ENCODE peak calls at places on chromosomes 5 and 9, in six cellular contexts. One of them, this sample, is unnamed.

GRCh38 chr5:12354686-12355085 is 450.4 kb upstream of the CTNND2 start:
- DNase-seq in transverse colon: no peak
- DNase-seq in CD4-positive, alpha-beta T cell: no peak
- DNase-seq in HL-60: no peak
- DNase-seq in heart left ventricle: no peak
- DNase-seq in type B pancreatic cell: no peak
- DNase-seq in this sample: no peak

GRCh38 chr5:53426878-53427277 is 53.6 kb upstream of the FST start:
- DNase-seq in heart left ventricle: no peak
- DNase-seq in CD4-positive, alpha-beta T cell: no peak
- DNase-seq in transverse colon: no peak
- DNase-seq in type B pancreatic cell: no peak
- DNase-seq in HL-60: no peak
- DNase-seq in this sample: no peak

GRCh38 chr9:135490980-135491444 is 9.5 kb upstream of the MRPS2 start:
- DNase-seq in transverse colon: no peak
- DNase-seq in heart left ventricle: no peak
- DNase-seq in HL-60: no peak
- DNase-seq in CD4-positive, alpha-beta T cell: no peak
- DNase-seq in type B pancreatic cell: no peak
- DNase-seq in this sample: no peak

GRCh38 chr9:136012651-136013050 is 51.5 kb upstream of the UBAC1 start:
- DNase-seq in type B pancreatic cell: no peak
- DNase-seq in transverse colon: peak
- DNase-seq in CD4-positive, alpha-beta T cell: no peak
- DNase-seq in heart left ventricle: no peak
- DNase-seq in HL-60: no peak
- DNase-seq in this sample: no peak

GRCh38 chr9:130128782-130129424 is 43.3 kb upstream of the NCS1 start:
- DNase-seq in type B pancreatic cell: no peak
- DNase-seq in heart left ventricle: peak
- DNase-seq in transverse colon: peak
- DNase-seq in HL-60: peak
- DNase-seq in CD4-positive, alpha-beta T cell: peak
- DNase-seq in this sample: peak

GRCh38 chr5:173973614-173973969 is 15.4 kb upstream of the C5orf47 start:
- DNase-seq in CD4-positive, alpha-beta T cell: no peak
- DNase-seq in type B pancreatic cell: no peak
- DNase-seq in heart left ventricle: no peak
- DNase-seq in transverse colon: peak
- DNase-seq in HL-60: no peak
- DNase-seq in this sample: no peak

GRCh38 chr9:80492221-80492620 is 920.5 kb downstream of the TLE4 start:
- DNase-seq in HL-60: no peak
- DNase-seq in heart left ventricle: no peak
- DNase-seq in transverse colon: no peak
- DNase-seq in CD4-positive, alpha-beta T cell: no peak
- DNase-seq in type B pancreatic cell: no peak
- DNase-seq in this sample: no peak

GRCh38 chr9:93823245-93824072 is 131.7 kb downstream of the BARX1 start:
- DNase-seq in type B pancreatic cell: no peak
- DNase-seq in heart left ventricle: no peak
- DNase-seq in HL-60: no peak
- DNase-seq in CD4-positive, alpha-beta T cell: no peak
- DNase-seq in transverse colon: no peak
- DNase-seq in this sample: no peak

GRCh38 chr9:34458967-34459355 is 356 bp downstream of the DNAI1 start:
- DNase-seq in CD4-positive, alpha-beta T cell: no peak
- DNase-seq in HL-60: no peak
- DNase-seq in transverse colon: no peak
- DNase-seq in type B pancreatic cell: no peak
- DNase-seq in heart left ventricle: peak
- DNase-seq in this sample: no peak

GRCh38 chr9:21611896-21612295 is 129.8 kb upstream of the IFNE start:
- DNase-seq in CD4-positive, alpha-beta T cell: no peak
- DNase-seq in heart left ventricle: no peak
- DNase-seq in type B pancreatic cell: no peak
- DNase-seq in transverse colon: no peak
- DNase-seq in HL-60: no peak
- DNase-seq in this sample: no peak

GRCh38 chr5:109326864-109327263 is 82.9 kb downstream of the PJA2 start:
- DNase-seq in CD4-positive, alpha-beta T cell: no peak
- DNase-seq in type B pancreatic cell: no peak
- DNase-seq in heart left ventricle: no peak
- DNase-seq in HL-60: no peak
- DNase-seq in transverse colon: no peak
- DNase-seq in this sample: no peak

GRCh38 chr9:137045294-137046093 is 483 bp downstream of the NPDC1 start:
- DNase-seq in heart left ventricle: no peak
- DNase-seq in transverse colon: no peak
- DNase-seq in type B pancreatic cell: no peak
- DNase-seq in HL-60: no peak
- DNase-seq in CD4-positive, alpha-beta T cell: no peak
- DNase-seq in this sample: no peak

GRCh38 chr5:125525356-125525755 is 778.9 kb upstream of the ZNF608 start:
- DNase-seq in transverse colon: no peak
- DNase-seq in heart left ventricle: no peak
- DNase-seq in HL-60: no peak
- DNase-seq in CD4-positive, alpha-beta T cell: no peak
- DNase-seq in type B pancreatic cell: no peak
- DNase-seq in this sample: no peak

GRCh38 chr9:97310023-97310422 is 2.6 kb downstream of the CCDC180 start:
- DNase-seq in transverse colon: no peak
- DNase-seq in heart left ventricle: no peak
- DNase-seq in HL-60: no peak
- DNase-seq in type B pancreatic cell: no peak
- DNase-seq in CD4-positive, alpha-beta T cell: no peak
- DNase-seq in this sample: no peak

GRCh38 chr9:23826120-23826629 is at the start of gene ELAVL2:
- DNase-seq in transverse colon: peak
- DNase-seq in CD4-positive, alpha-beta T cell: no peak
- DNase-seq in HL-60: no peak
- DNase-seq in type B pancreatic cell: peak
- DNase-seq in heart left ventricle: peak
- DNase-seq in this sample: no peak

GRCh38 chr9:33172256-33172678 is 5.1 kb upstream of the B4GALT1 start:
- DNase-seq in transverse colon: no peak
- DNase-seq in type B pancreatic cell: no peak
- DNase-seq in HL-60: no peak
- DNase-seq in CD4-positive, alpha-beta T cell: no peak
- DNase-seq in heart left ventricle: no peak
- DNase-seq in this sample: no peak

GRCh38 chr9:112493738-112494137 is 7.1 kb downstream of the KIAA1958 start:
- DNase-seq in HL-60: no peak
- DNase-seq in transverse colon: no peak
- DNase-seq in CD4-positive, alpha-beta T cell: no peak
- DNase-seq in type B pancreatic cell: no peak
- DNase-seq in heart left ventricle: no peak
- DNase-seq in this sample: no peak

GRCh38 chr9:109918359-109919163 is 138.6 kb downstream of the PALM2AKAP2 start:
- DNase-seq in HL-60: no peak
- DNase-seq in transverse colon: peak
- DNase-seq in CD4-positive, alpha-beta T cell: no peak
- DNase-seq in heart left ventricle: no peak
- DNase-seq in type B pancreatic cell: no peak
- DNase-seq in this sample: no peak

GRCh38 chr5:78569441-78569840 is 79.1 kb downstream of the LHFPL2 start:
- DNase-seq in CD4-positive, alpha-beta T cell: no peak
- DNase-seq in heart left ventricle: no peak
- DNase-seq in type B pancreatic cell: peak
- DNase-seq in HL-60: no peak
- DNase-seq in transverse colon: peak
- DNase-seq in this sample: no peak

GRCh38 chr5:179214678-179215077 is 130.6 kb downstream of the ADAMTS2 start:
- DNase-seq in CD4-positive, alpha-beta T cell: no peak
- DNase-seq in heart left ventricle: no peak
- DNase-seq in HL-60: no peak
- DNase-seq in transverse colon: no peak
- DNase-seq in type B pancreatic cell: no peak
- DNase-seq in this sample: no peak

GRCh38 chr9:83247732-83248131 is 184.8 kb upstream of the RASEF start:
- DNase-seq in CD4-positive, alpha-beta T cell: no peak
- DNase-seq in type B pancreatic cell: no peak
- DNase-seq in heart left ventricle: no peak
- DNase-seq in transverse colon: no peak
- DNase-seq in HL-60: no peak
- DNase-seq in this sample: no peak

GRCh38 chr9:134469041-134469875 is 143.0 kb downstream of the RXRA start:
- DNase-seq in heart left ventricle: peak
- DNase-seq in HL-60: no peak
- DNase-seq in CD4-positive, alpha-beta T cell: no peak
- DNase-seq in type B pancreatic cell: no peak
- DNase-seq in transverse colon: peak
- DNase-seq in this sample: no peak

GRCh38 chr9:8365466-8366160 is 566.0 kb upstream of the DMAC1 start:
- DNase-seq in transverse colon: no peak
- DNase-seq in type B pancreatic cell: no peak
- DNase-seq in HL-60: no peak
- DNase-seq in CD4-positive, alpha-beta T cell: no peak
- DNase-seq in heart left ventricle: no peak
- DNase-seq in this sample: no peak

GRCh38 chr9:137828527-137829259 is 48.9 kb upstream of the CACNA1B start:
- DNase-seq in transverse colon: no peak
- DNase-seq in CD4-positive, alpha-beta T cell: peak
- DNase-seq in heart left ventricle: no peak
- DNase-seq in type B pancreatic cell: no peak
- DNase-seq in HL-60: no peak
- DNase-seq in this sample: no peak

GRCh38 chr5:68260455-68260854 is 44.9 kb downstream of the PIK3R1 start:
- DNase-seq in heart left ventricle: no peak
- DNase-seq in CD4-positive, alpha-beta T cell: no peak
- DNase-seq in type B pancreatic cell: no peak
- DNase-seq in transverse colon: no peak
- DNase-seq in HL-60: no peak
- DNase-seq in this sample: no peak

GRCh38 chr9:91035825-91036208 is 234.2 kb downstream of the SYK start:
- DNase-seq in CD4-positive, alpha-beta T cell: no peak
- DNase-seq in HL-60: no peak
- DNase-seq in heart left ventricle: no peak
- DNase-seq in transverse colon: no peak
- DNase-seq in type B pancreatic cell: no peak
- DNase-seq in this sample: no peak

GRCh38 chr5:107104774-107105050 is 566.0 kb downstream of the EFNA5 start:
- DNase-seq in transverse colon: no peak
- DNase-seq in heart left ventricle: no peak
- DNase-seq in CD4-positive, alpha-beta T cell: no peak
- DNase-seq in HL-60: no peak
- DNase-seq in type B pancreatic cell: no peak
- DNase-seq in this sample: no peak

GRCh38 chr5:101611039-101611438 is 685.0 kb downstream of the SLCO4C1 start:
- DNase-seq in transverse colon: no peak
- DNase-seq in heart left ventricle: no peak
- DNase-seq in type B pancreatic cell: no peak
- DNase-seq in HL-60: no peak
- DNase-seq in CD4-positive, alpha-beta T cell: no peak
- DNase-seq in this sample: no peak

GRCh38 chr9:97638666-97639065 is 5.0 kb downstream of the NCBP1 start:
- DNase-seq in HL-60: peak
- DNase-seq in transverse colon: no peak
- DNase-seq in type B pancreatic cell: no peak
- DNase-seq in heart left ventricle: no peak
- DNase-seq in CD4-positive, alpha-beta T cell: no peak
- DNase-seq in this sample: no peak

GRCh38 chr9:133135193-133135745 is 14.2 kb upstream of the RALGDS start:
- DNase-seq in HL-60: peak
- DNase-seq in CD4-positive, alpha-beta T cell: peak
- DNase-seq in transverse colon: peak
- DNase-seq in type B pancreatic cell: no peak
- DNase-seq in heart left ventricle: peak
- DNase-seq in this sample: peak

GRCh38 chr5:168870914-168871313 is 291.7 kb upstream of the PANK3 start:
- DNase-seq in heart left ventricle: no peak
- DNase-seq in CD4-positive, alpha-beta T cell: no peak
- DNase-seq in HL-60: no peak
- DNase-seq in type B pancreatic cell: no peak
- DNase-seq in transverse colon: no peak
- DNase-seq in this sample: no peak

GRCh38 chr5:89968870-89969472 is 440.6 kb downstream of the CETN3 start:
- DNase-seq in CD4-positive, alpha-beta T cell: no peak
- DNase-seq in transverse colon: no peak
- DNase-seq in type B pancreatic cell: no peak
- DNase-seq in heart left ventricle: peak
- DNase-seq in HL-60: no peak
- DNase-seq in this sample: no peak

GRCh38 chr9:113581865-113582697 is 118.6 kb downstream of the RGS3 start:
- DNase-seq in heart left ventricle: peak
- DNase-seq in HL-60: peak
- DNase-seq in CD4-positive, alpha-beta T cell: peak
- DNase-seq in type B pancreatic cell: no peak
- DNase-seq in transverse colon: peak
- DNase-seq in this sample: peak
- TF ChIP-seq CTCF in heart left ventricle: peak
- TF ChIP-seq CTCF in HL-60: no peak
- TF ChIP-seq CTCF in CD4-positive, alpha-beta T cell: peak
- TF ChIP-seq CTCF in type B pancreatic cell: no peak
- TF ChIP-seq CTCF in transverse colon: no peak
- TF ChIP-seq CTCF in this sample: peak

GRCh38 chr9:78115073-78115472 is 83.5 kb upstream of the GNAQ start:
- DNase-seq in CD4-positive, alpha-beta T cell: no peak
- DNase-seq in transverse colon: no peak
- DNase-seq in heart left ventricle: no peak
- DNase-seq in type B pancreatic cell: no peak
- DNase-seq in HL-60: no peak
- DNase-seq in this sample: no peak
- TF ChIP-seq CTCF in CD4-positive, alpha-beta T cell: peak
- TF ChIP-seq CTCF in transverse colon: no peak
- TF ChIP-seq CTCF in heart left ventricle: no peak
- TF ChIP-seq CTCF in type B pancreatic cell: peak
- TF ChIP-seq CTCF in HL-60: no peak
- TF ChIP-seq CTCF in this sample: peak

DNA sequence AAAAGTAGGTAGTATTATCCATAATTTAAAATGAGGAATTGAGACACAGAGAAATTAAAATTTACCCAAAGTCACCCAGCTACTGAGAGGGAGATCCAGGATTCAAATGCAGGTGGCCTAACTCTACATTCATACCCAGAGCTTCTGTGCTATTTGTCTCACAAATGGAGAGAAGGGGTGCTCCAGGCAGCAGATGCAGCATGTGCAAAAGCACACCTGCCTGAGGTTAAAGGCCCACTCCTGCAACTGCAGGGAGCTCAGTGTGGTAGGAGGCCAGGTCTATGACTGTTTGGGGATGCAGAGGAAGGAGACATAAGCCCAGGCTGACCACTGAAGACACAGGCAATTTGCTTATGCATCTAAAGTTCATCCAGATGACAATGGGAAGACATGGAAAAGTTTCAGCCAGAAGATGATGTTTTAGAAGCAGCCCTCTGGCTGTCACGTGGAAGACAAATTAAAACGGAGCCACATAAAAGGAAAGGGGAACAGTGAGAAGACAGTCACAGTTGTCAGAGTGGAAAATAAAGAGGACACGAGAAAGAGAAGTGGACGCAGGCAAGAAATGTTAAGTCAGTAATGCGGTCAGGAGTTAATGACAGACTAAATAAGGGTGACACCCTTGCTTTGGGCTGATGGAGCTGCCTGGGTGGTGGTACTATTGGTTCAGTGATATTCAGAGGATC is 214.7 kb downstream of the EBF1 start:
- DNase-seq in heart left ventricle: no peak
- DNase-seq in transverse colon: no peak
- DNase-seq in HL-60: no peak
- DNase-seq in type B pancreatic cell: no peak
- DNase-seq in CD4-positive, alpha-beta T cell: no peak
- DNase-seq in this sample: no peak
- TF ChIP-seq CTCF in heart left ventricle: no peak
- TF ChIP-seq CTCF in transverse colon: no peak
- TF ChIP-seq CTCF in HL-60: no peak
- TF ChIP-seq CTCF in type B pancreatic cell: no peak
- TF ChIP-seq CTCF in CD4-positive, alpha-beta T cell: no peak
- TF ChIP-seq CTCF in this sample: no peak

GRCh38 chr9:106648799-106649198 is 214.2 kb upstream of the ZNF462 start:
- DNase-seq in type B pancreatic cell: no peak
- DNase-seq in CD4-positive, alpha-beta T cell: no peak
- DNase-seq in transverse colon: no peak
- DNase-seq in heart left ventricle: no peak
- DNase-seq in HL-60: no peak
- DNase-seq in this sample: no peak
- TF ChIP-seq CTCF in type B pancreatic cell: no peak
- TF ChIP-seq CTCF in CD4-positive, alpha-beta T cell: no peak
- TF ChIP-seq CTCF in transverse colon: no peak
- TF ChIP-seq CTCF in heart left ventricle: peak
- TF ChIP-seq CTCF in HL-60: no peak
- TF ChIP-seq CTCF in this sample: no peak